ENCODE peak calls at places on chromosomes 6 and 20, in five cellular contexts. X is mesothelial cell of epicardium, Z is endothelial cell of umbilical vein, P is lower leg skin, C is body of pancreas. K is an unnamed sample.

GRCh38 chr6:54617730-54618129 is 228.8 kb upstream of the FAM83B start:
- DNase-seq in X (no peak), Z (peak), P (no peak), C (no peak), K (no peak)

GRCh38 chr20:7672551-7672950 is 267.7 kb downstream of the HAO1 start:
- DNase-seq in X (no peak), Z (no peak), P (no peak), C (no peak), K (no peak)

GRCh38 chr20:9400371-9401025 is 113.9 kb upstream of the LAMP5 start:
- DNase-seq in X (no peak), Z (peak), P (no peak), C (no peak), K (no peak)

GRCh38 chr6:141824258-141824795 is 308.4 kb upstream of the GJE1 start:
- DNase-seq in X (no peak), Z (peak), P (no peak), C (no peak), K (no peak)

GRCh38 chr20:22582960-22583772 is 1.2 kb downstream of the FOXA2 start:
- DNase-seq in X (no peak), Z (no peak), P (no peak), C (peak), K (no peak)

GRCh38 chr20:49754596-49754995 is 40.9 kb upstream of the B4GALT5 start:
- DNase-seq in X (no peak), Z (no peak), P (no peak), C (no peak), K (no peak)

GRCh38 chr6:85008311-85009015 is 244.1 kb upstream of the TBX18 start:
- DNase-seq in X (no peak), Z (peak), P (no peak), C (no peak), K (no peak)

GRCh38 chr6:46653439-46653942 is 716 bp downstream of the SLC25A27 start:
- DNase-seq in X (no peak), Z (no peak), P (no peak), C (no peak), K (no peak)

GRCh38 chr6:24932832-24933231 is 2.9 kb downstream of the RIPOR2 start:
- DNase-seq in X (no peak), Z (no peak), P (no peak), C (no peak), K (no peak)

GRCh38 chr20:56151834-56152233 is 96.7 kb upstream of the MC3R start:
- DNase-seq in X (no peak), Z (no peak), P (no peak), C (no peak), K (no peak)

GRCh38 chr6:28597217-28597835 is 71.6 kb downstream of the GPX5 start:
- DNase-seq in X (no peak), Z (peak), P (no peak), C (no peak), K (no peak)

GRCh38 chr6:80535914-80536565 is 429.6 kb downstream of the BCKDHB start:
- DNase-seq in X (no peak), Z (no peak), P (no peak), C (no peak), K (no peak)

GRCh38 chr20:38250607-38251006 is 9.9 kb downstream of the KIAA1755 start:
- DNase-seq in X (no peak), Z (no peak), P (no peak), C (no peak), K (no peak)

GRCh38 chr6:15791401-15792137 is 128.7 kb upstream of the DTNBP1 start:
- DNase-seq in X (no peak), Z (peak), P (no peak), C (peak), K (no peak)

GRCh38 chr6:28789553-28790083 is 134.2 kb downstream of the TRIM27 start:
- DNase-seq in X (no peak), Z (peak), P (no peak), C (no peak), K (no peak)

GRCh38 chr6:34484899-34485298 is 19.0 kb downstream of the PACSIN1 start:
- DNase-seq in X (no peak), Z (no peak), P (no peak), C (no peak), K (no peak)

GRCh38 chr6:50843842-50844241 is 25.2 kb downstream of the TFAP2B start:
- DNase-seq in X (no peak), Z (no peak), P (no peak), C (no peak), K (no peak)

GRCh38 chr20:60729119-60729900 is 522.8 kb upstream of the CDH4 start:
- DNase-seq in X (no peak), Z (no peak), P (no peak), C (no peak), K (no peak)

GRCh38 chr6:46983007-46983411 is 59.1 kb downstream of the ADGRF1 start:
- DNase-seq in X (no peak), Z (peak), P (no peak), C (no peak), K (no peak)

GRCh38 chr6:11835065-11835464 is 56.5 kb upstream of the ADTRP start:
- DNase-seq in X (no peak), Z (no peak), P (no peak), C (peak), K (no peak)

GRCh38 chr6:166592818-166593217 is 6.3 kb upstream of the RAMACL start:
- DNase-seq in X (no peak), Z (no peak), P (no peak), C (no peak), K (no peak)

GRCh38 chr20:5211803-5212714 is 85.3 kb downstream of the CDS2 start:
- DNase-seq in X (peak), Z (no peak), P (no peak), C (no peak), K (no peak)

GRCh38 chr20:59938221-59938620 is 1.9 kb downstream of the PPP1R3D start:
- DNase-seq in X (no peak), Z (no peak), P (no peak), C (no peak), K (no peak)

GRCh38 chr6:131948221-131948661 is 2.9 kb downstream of the CCN2 start:
- DNase-seq in X (no peak), Z (peak), P (no peak), C (no peak), K (no peak)

GRCh38 chr6:161832622-161833021 is 558.8 kb upstream of the AGPAT4 start:
- DNase-seq in X (no peak), Z (no peak), P (no peak), C (no peak), K (no peak)

GRCh38 chr20:58293453-58293852 is 16.1 kb upstream of the RAB22A start:
- DNase-seq in X (no peak), Z (no peak), P (no peak), C (no peak), K (no peak)

GRCh38 chr6:121285041-121285440 is 49.2 kb downstream of the TBC1D32 start:
- DNase-seq in X (no peak), Z (no peak), P (no peak), C (no peak), K (no peak)

GRCh38 chr6:137550527-137550926 is 56.3 kb upstream of the OLIG3 start:
- DNase-seq in X (no peak), Z (no peak), P (no peak), C (no peak), K (no peak)

GRCh38 chr6:19472168-19472567 is 365.0 kb upstream of the ID4 start:
- DNase-seq in X (no peak), Z (no peak), P (no peak), C (no peak), K (no peak)

GRCh38 chr6:53440331-53440730 is 91.6 kb upstream of the ELOVL5 start:
- DNase-seq in X (no peak), Z (no peak), P (no peak), C (no peak), K (no peak)

GRCh38 chr6:67345946-67346345 is 1289.1 kb upstream of the ADGRB3 start:
- DNase-seq in X (no peak), Z (no peak), P (peak), C (no peak), K (no peak)

GRCh38 chr6:125913864-125914351 is 42.7 kb upstream of the HINT3 start:
- DNase-seq in X (no peak), Z (peak), P (peak), C (no peak), K (no peak)

GRCh38 chr6:162964703-162965140 is 236.9 kb downstream of the PACRG start:
- DNase-seq in X (no peak), Z (no peak), P (peak), C (peak), K (no peak)

GRCh38 chr20:15380770-15381169 is 1043.4 kb upstream of the FLRT3 start:
- DNase-seq in X (no peak), Z (no peak), P (no peak), C (no peak), K (no peak)

GRCh38 chr20:15375836-15376235 is 1038.4 kb upstream of the FLRT3 start:
- DNase-seq in X (no peak), Z (no peak), P (no peak), C (no peak), K (no peak)

GRCh38 chr20:15379897-15380296 is 1042.5 kb upstream of the FLRT3 start:
- DNase-seq in X (no peak), Z (no peak), P (no peak), C (no peak), K (no peak)

DNA sequence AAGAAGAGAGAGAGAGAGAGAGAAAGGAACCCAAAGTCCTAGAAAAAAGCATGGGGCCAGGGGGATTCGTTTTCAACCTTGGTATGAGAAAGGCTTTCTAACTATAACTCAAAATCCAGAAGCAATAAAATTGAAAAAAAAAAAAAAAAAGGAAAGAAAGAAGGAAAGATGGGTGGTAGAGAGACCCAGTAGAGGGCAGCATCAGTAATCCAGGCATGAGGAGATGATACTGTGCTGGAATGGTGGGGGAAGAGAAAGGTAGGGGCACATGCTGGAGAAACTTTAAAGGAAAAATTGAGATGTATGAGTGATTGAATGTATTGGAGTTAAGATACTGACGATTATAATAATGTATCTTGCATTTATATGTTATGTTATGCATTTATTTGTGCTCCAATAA is 1040.7 kb upstream of the FLRT3 start:
- DNase-seq in X (no peak), Z (no peak), P (no peak), C (no peak), K (no peak)
- TF ChIP-seq CTCF in X (no peak), Z (no peak), P (no peak), C (no peak), K (no peak)

GRCh38 chr20:46710149-46710913 is 882 bp downstream of the SLC2A10 start:
- DNase-seq in X (no peak), Z (no peak), P (no peak), C (no peak), K (no peak)

GRCh38 chr20:46709459-46710148 is at the start of gene SLC2A10:
- DNase-seq in X (peak), Z (peak), P (no peak), C (peak), K (peak)

GRCh38 chr20:46706242-46706641 is 3.2 kb upstream of the SLC2A10 start:
- DNase-seq in X (no peak), Z (no peak), P (no peak), C (no peak), K (no peak)

GRCh38 chr20:46709055-46709458 is 392 bp upstream of the SLC2A10 start:
- DNase-seq in X (no peak), Z (no peak), P (no peak), C (peak), K (no peak)

GRCh38 chr20:46708172-46708860 is 1.1 kb upstream of the SLC2A10 start:
- DNase-seq in X (no peak), Z (no peak), P (no peak), C (peak), K (no peak)
- TF ChIP-seq CTCF in X (peak), Z (peak), P (no peak), C (peak), K (no peak)

DNA sequence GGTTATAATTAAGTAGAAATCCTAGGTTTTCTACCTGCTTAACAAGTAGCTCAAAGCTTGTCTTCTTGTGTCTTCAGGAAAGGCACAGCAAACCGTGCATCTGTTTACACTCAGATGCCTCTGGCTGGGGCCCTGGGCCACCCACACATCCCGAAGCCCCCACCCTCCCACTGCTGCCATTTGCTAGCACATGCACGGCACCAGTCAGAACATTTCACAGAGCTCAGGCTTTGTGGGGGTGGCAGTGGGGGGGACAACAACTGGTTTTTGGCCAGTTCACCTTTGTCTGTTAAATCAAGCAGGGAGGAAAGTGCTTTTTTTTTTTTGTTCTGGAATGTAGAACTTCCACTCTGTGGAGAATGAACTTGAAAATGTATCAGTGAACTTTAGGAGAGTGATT is 77.7 kb downstream of the LINC00237 start:
- DNase-seq in X (no peak), Z (no peak), P (no peak), C (no peak), K (no peak)
- TF ChIP-seq CTCF in X (no peak), Z (no peak), P (no peak), C (no peak), K (no peak)

DNA sequence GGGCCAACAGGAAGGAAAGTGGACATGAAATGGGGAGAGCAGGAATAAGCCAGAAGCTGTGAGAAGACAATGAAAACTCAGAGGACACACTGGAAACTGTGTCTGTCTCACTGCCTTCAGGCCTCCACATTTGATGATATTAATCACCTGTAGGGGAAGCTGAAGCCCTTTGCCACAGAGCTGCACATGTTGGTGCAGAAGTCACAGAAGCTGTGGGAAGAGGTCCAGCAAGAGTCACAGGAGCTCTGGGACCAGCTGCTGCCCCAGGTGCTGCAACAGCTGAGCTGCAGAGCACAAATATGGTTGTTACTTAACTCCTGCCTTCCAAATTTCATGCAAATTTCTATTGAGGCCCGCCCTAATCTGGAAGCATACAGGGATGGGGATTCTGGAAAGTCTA is 169.3 kb downstream of the OGFRL1 start:
- DNase-seq in X (no peak), Z (peak), P (no peak), C (no peak), K (no peak)
- TF ChIP-seq CTCF in X (no peak), Z (no peak), P (no peak), C (no peak), K (no peak)